ENCODE peak calls at places on chromosomes 5 and 9, in nine cellular contexts. O is left cardiac atrium; I is NCI-H524; Z is HEK293T; A is activated T-helper 2 cell treated with anti-CD3 and anti-CD28 coated beads, Interferon-gamma antibody, Interleukin-2, Interleukin-4, amounts not matched to agents 10 μg/mL and 5 μg/mL and 100 μg/mL, durations not matched to agents 14 hours and 24 hours and 36 hours; V is brain pericyte; E is GM19239; T is fibroblast of pulmonary artery; L is AG04449. J is an unnamed sample.

GRCh38 chr9:81610739-81611107 is 78.6 kb downstream of the TLE1 start:
- DNase-seq in O (no peak), I (no peak), Z (no peak), A (no peak), V (no peak), E (no peak), T (no peak), L (no peak), J (no peak)

GRCh38 chr5:61301345-61301744 is 30.7 kb upstream of the ZSWIM6 start:
- DNase-seq in O (no peak), I (no peak), Z (no peak), A (no peak), V (no peak), E (no peak), T (peak; percentile 67), L (peak; percentile 47), J (no peak)

GRCh38 chr5:132419517-132420468 is 50.3 kb downstream of the SLC22A5 start:
- DNase-seq in O (peak; percentile 72), I (peak; percentile 50), Z (peak; percentile 88), A (peak; percentile 64), V (peak; percentile 72), E (no peak), T (peak; percentile 82), L (no peak), J (peak; percentile 57)

GRCh38 chr5:133947431-133947841 is 21.0 kb downstream of the C5orf15 start:
- DNase-seq in O (peak; percentile 47), I (no peak), Z (no peak), A (no peak), V (no peak), E (no peak), T (no peak), L (no peak), J (no peak)

GRCh38 chr9:109640232-109641078 is 139.5 kb upstream of the PALM2AKAP2 start:
- DNase-seq in O (peak; percentile 69), I (peak; percentile 94), Z (peak; percentile 51), A (no peak), V (no peak), E (no peak), T (peak; percentile 6), L (no peak), J (peak; percentile 31)

GRCh38 chr9:13485068-13485596 is 205.6 kb upstream of the MPDZ start:
- DNase-seq in O (peak; percentile 66), I (no peak), Z (no peak), A (no peak), V (no peak), E (no peak), T (peak; percentile 95), L (no peak), J (peak; percentile 61)

GRCh38 chr9:73143606-73144328 is 7.9 kb upstream of the ANXA1 start:
- DNase-seq in O (no peak), I (no peak), Z (no peak), A (no peak), V (no peak), E (no peak), T (peak; percentile 91), L (peak; percentile 59), J (peak; percentile 56)

GRCh38 chr9:93082841-93083411 is 13.1 kb upstream of the CARD19 start:
- DNase-seq in O (no peak), I (no peak), Z (no peak), A (no peak), V (no peak), E (no peak), T (no peak), L (no peak), J (no peak)

GRCh38 chr9:94164756-94165549 is 80.7 kb downstream of the PTPDC1 start:
- DNase-seq in O (no peak), I (no peak), Z (no peak), A (no peak), V (no peak), E (no peak), T (no peak), L (no peak), J (no peak)

GRCh38 chr5:12911156-12911555 is 1006.9 kb upstream of the CTNND2 start:
- DNase-seq in O (no peak), I (no peak), Z (no peak), A (no peak), V (no peak), E (no peak), T (peak; percentile 8), L (no peak), J (no peak)

GRCh38 chr9:108565651-108566378 is 290.0 kb downstream of the ACTL7B start:
- DNase-seq in O (peak; percentile 36), I (peak; percentile 91), Z (peak; percentile 72), A (no peak), V (peak; percentile 27), E (peak; percentile 30), T (peak; percentile 95), L (peak; percentile 45), J (peak; percentile 45)

GRCh38 chr5:102830241-102830640 is 75.1 kb downstream of the PAM start:
- DNase-seq in O (no peak), I (no peak), Z (no peak), A (no peak), V (no peak), E (no peak), T (no peak), L (no peak), J (no peak)

GRCh38 chr5:956941-957729 is 51.5 kb upstream of the NKD2 start:
- DNase-seq in O (no peak), I (no peak), Z (no peak), A (peak; percentile 60), V (peak; percentile 11), E (peak; percentile 31), T (peak; percentile 93), L (peak; percentile 51), J (peak; percentile 40)

GRCh38 chr9:126838895-126839294 is 21.5 kb upstream of the ZBTB34 start:
- DNase-seq in O (no peak), I (no peak), Z (no peak), A (no peak), V (no peak), E (no peak), T (no peak), L (no peak), J (no peak)

GRCh38 chr5:39102684-39103155 is 28.5 kb upstream of the RICTOR start:
- DNase-seq in O (no peak), I (no peak), Z (no peak), A (no peak), V (no peak), E (no peak), T (peak; percentile 42), L (no peak), J (peak; percentile 57)

GRCh38 chr5:81761970-81762369 is 11.1 kb upstream of the SSBP2 start:
- DNase-seq in O (no peak), I (no peak), Z (no peak), A (no peak), V (no peak), E (no peak), T (no peak), L (no peak), J (no peak)

GRCh38 chr5:138083702-138084101 is at the start of gene WNT8A:
- DNase-seq in O (no peak), I (no peak), Z (no peak), A (no peak), V (no peak), E (no peak), T (no peak), L (no peak), J (no peak)

GRCh38 chr9:38408719-38409118 is 15.5 kb downstream of the IGFBPL1 start:
- DNase-seq in O (no peak), I (no peak), Z (no peak), A (no peak), V (no peak), E (no peak), T (no peak), L (no peak), J (no peak)

GRCh38 chr5:173208296-173208695 is 26.7 kb downstream of the NKX2-5 start:
- DNase-seq in O (no peak), I (no peak), Z (no peak), A (no peak), V (no peak), E (no peak), T (no peak), L (no peak), J (no peak)

GRCh38 chr5:175383350-175383749 is 60.6 kb downstream of the DRD1 start:
- DNase-seq in O (no peak), I (peak; percentile 16), Z (no peak), A (no peak), V (no peak), E (no peak), T (no peak), L (no peak), J (no peak)

GRCh38 chr9:29730096-29730621 is 2156.9 kb upstream of the C9orf72 start:
- DNase-seq in O (no peak), I (no peak), Z (no peak), A (no peak), V (no peak), E (no peak), T (no peak), L (no peak), J (no peak)

GRCh38 chr9:82601272-82601835 is 461.6 kb downstream of the RASEF start:
- DNase-seq in O (no peak), I (no peak), Z (no peak), A (no peak), V (no peak), E (no peak), T (no peak), L (peak; percentile 16), J (peak; percentile 33)

GRCh38 chr9:134055981-134056461 is 11.8 kb downstream of the BRD3 start:
- DNase-seq in O (peak; percentile 84), I (no peak), Z (no peak), A (no peak), V (no peak), E (no peak), T (peak; percentile 68), L (peak; percentile 40), J (no peak)

GRCh38 chr9:95190413-95190812 is 127.1 kb downstream of the FANCC start:
- DNase-seq in O (no peak), I (no peak), Z (no peak), A (no peak), V (no peak), E (no peak), T (no peak), L (no peak), J (no peak)

GRCh38 chr9:23308114-23308513 is 517.9 kb downstream of the ELAVL2 start:
- DNase-seq in O (no peak), I (no peak), Z (no peak), A (no peak), V (no peak), E (no peak), T (no peak), L (no peak), J (no peak)

GRCh38 chr9:88657893-88658292 is 122.9 kb downstream of the NXNL2 start:
- DNase-seq in O (no peak), I (no peak), Z (no peak), A (no peak), V (no peak), E (no peak), T (peak; percentile 79), L (peak; percentile 76), J (peak; percentile 77)

GRCh38 chr9:135080286-135081263 is 6.9 kb upstream of the OLFM1 start:
- DNase-seq in O (no peak), I (peak; percentile 71), Z (no peak), A (no peak), V (no peak), E (no peak), T (no peak), L (no peak), J (no peak)

GRCh38 chr5:62791059-62791458 is 212.4 kb downstream of the LRRC70 start:
- DNase-seq in O (no peak), I (peak; percentile 33), Z (no peak), A (no peak), V (no peak), E (no peak), T (peak; percentile 52), L (no peak), J (peak; percentile 38)

GRCh38 chr9:136619742-136620440 is 42.8 kb upstream of the EGFL7 start:
- DNase-seq in O (peak; percentile 65), I (no peak), Z (no peak), A (no peak), V (peak; percentile 26), E (no peak), T (no peak), L (no peak), J (peak; percentile 48)

GRCh38 chr5:15993934-15994333 is 185.7 kb downstream of the MARCHF11 start:
- DNase-seq in O (no peak), I (peak; percentile 71), Z (no peak), A (no peak), V (no peak), E (no peak), T (peak; percentile 32), L (no peak), J (peak; percentile 34)

GRCh38 chr5:142186821-142187594 is 78.4 kb downstream of the NDFIP1 start:
- DNase-seq in O (no peak), I (no peak), Z (no peak), A (no peak), V (peak; percentile 13), E (no peak), T (no peak), L (no peak), J (no peak)

J was measured in brain microvascular endothelial cell.